ENCODE peak calls at places on chromosomes 4 and X, in four cellular contexts. F is K562, P is HepG2, W is GM12878. X is an unnamed sample.
A peak's percentile ranks its signal among the peaks of the same experiment; 100 is the strongest.

GRCh38 chr4:78057600-78058560 is 757 bp downstream of the FRAS1 start:
- ATAC-seq in F (no peak), P (peak; percentile 19), W (peak; percentile 52), X (peak; percentile 34)

GRCh38 chrX:79715448-79715847 is 299.1 kb upstream of the TBX22 start:
- ATAC-seq in F (no peak), P (no peak), W (no peak), X (no peak)

GRCh38 chr4:161642708-161643107 is 521.1 kb downstream of the FSTL5 start:
- ATAC-seq in F (no peak), P (no peak), W (peak; percentile 54), X (no peak)

GRCh38 chr4:2281575-2282343 is 19.9 kb upstream of the MXD4 start:
- ATAC-seq in F (peak; percentile 41), P (peak; percentile 53), W (peak; percentile 91), X (no peak)

GRCh38 chr4:141565379-141566089 is 70.8 kb upstream of the IL15 start:
- ATAC-seq in F (no peak), P (no peak), W (peak; percentile 25), X (no peak)

GRCh38 chr4:41160010-41160789 is 54.1 kb downstream of the APBB2 start:
- ATAC-seq in F (no peak), P (no peak), W (no peak), X (no peak)

GRCh38 chr4:72283357-72283756 is 251.6 kb downstream of the NPFFR2 start:
- ATAC-seq in F (peak; percentile 52), P (peak; percentile 49), W (peak; percentile 79), X (no peak)

GRCh38 chrX:11929476-11929875 is 171.4 kb downstream of the MSL3 start:
- ATAC-seq in F (no peak), P (no peak), W (no peak), X (no peak)

GRCh38 chr4:15149842-15150592 is 147.7 kb downstream of the CPEB2 start:
- ATAC-seq in F (peak; percentile 96), P (peak; percentile 97), W (peak; percentile 88), X (peak; percentile 94)

GRCh38 chrX:32987139-32987538 is 224.2 kb downstream of the DMD start:
- ATAC-seq in F (no peak), P (no peak), W (no peak), X (no peak)

DNA sequence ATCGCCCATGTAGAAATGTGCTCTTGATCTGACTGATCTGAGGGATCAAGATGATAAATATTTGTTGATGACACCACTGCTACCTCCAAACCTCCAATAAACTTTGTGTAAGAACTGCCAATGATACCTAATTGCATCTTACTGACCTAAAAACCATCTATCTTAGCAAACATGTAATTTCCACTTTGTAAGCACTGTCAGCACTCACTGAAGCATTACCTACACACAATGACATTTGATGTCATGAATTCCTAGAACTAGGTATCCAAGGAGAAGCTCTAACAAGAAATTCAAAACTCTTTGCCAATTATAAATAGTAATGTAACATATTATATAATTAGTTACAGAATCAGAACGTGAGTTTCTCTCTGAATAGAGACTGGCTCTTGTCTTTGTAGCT is 232.6 kb upstream of the NEIL3 start:
- ATAC-seq in F (no peak), P (no peak), W (no peak), X (no peak)
- TF ChIP-seq POLR2AphosphoS5 in F (no peak), P (no peak), W (no peak), X (no peak)

GRCh38 chr4:123478859-123479345 is 82.3 kb downstream of the SPRY1 start:
- ATAC-seq in F (peak; percentile 66), P (peak; percentile 98), W (peak; percentile 54), X (no peak)
- TF ChIP-seq POLR2AphosphoS5 in F (no peak), P (no peak), W (no peak), X (no peak)

DNA sequence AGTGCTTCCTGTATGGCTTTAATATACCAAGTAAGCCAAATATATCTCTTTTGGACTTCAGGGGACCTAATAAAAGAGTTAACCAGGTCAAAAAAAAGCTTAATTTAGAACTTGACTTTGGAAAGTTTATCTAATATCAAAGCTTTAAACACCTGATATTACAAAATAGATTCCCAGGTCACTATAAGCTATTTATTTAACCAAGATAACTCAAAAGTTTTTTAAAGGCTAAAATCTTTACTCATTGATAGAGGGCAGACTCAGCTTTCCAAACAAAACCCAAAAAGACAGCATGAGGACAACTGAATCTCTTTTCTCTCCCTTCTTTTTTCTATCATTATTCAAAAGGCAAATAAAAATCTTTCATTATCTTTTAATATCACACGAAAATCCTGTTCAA is 19.5 kb downstream of the NUDT11 start:
- ATAC-seq in F (no peak), P (no peak), W (no peak), X (no peak)
- TF ChIP-seq POLR2AphosphoS5 in F (no peak), P (no peak), W (no peak), X (no peak)

GRCh38 chr4:128812360-128812958 is 3.0 kb downstream of the JADE1 start:
- ATAC-seq in F (peak; percentile 1), P (peak; percentile 7), W (peak; percentile 1), X (peak; percentile 4)

GRCh38 chr4:128810871-128811570 is 1.5 kb downstream of the JADE1 start:
- ATAC-seq in F (peak; percentile 64), P (peak; percentile 64), W (peak; percentile 61), X (peak; percentile 45)

GRCh38 chr4:128810331-128810870 is 901 bp downstream of the JADE1 start:
- ATAC-seq in F (peak; percentile 14), P (peak; percentile 7), W (peak; percentile 14), X (no peak)

GRCh38 chr4:128811571-128812359 is 2.3 kb downstream of the JADE1 start:
- ATAC-seq in F (peak; percentile 71), P (peak; percentile 66), W (peak; percentile 70), X (peak; percentile 81)

DNA sequence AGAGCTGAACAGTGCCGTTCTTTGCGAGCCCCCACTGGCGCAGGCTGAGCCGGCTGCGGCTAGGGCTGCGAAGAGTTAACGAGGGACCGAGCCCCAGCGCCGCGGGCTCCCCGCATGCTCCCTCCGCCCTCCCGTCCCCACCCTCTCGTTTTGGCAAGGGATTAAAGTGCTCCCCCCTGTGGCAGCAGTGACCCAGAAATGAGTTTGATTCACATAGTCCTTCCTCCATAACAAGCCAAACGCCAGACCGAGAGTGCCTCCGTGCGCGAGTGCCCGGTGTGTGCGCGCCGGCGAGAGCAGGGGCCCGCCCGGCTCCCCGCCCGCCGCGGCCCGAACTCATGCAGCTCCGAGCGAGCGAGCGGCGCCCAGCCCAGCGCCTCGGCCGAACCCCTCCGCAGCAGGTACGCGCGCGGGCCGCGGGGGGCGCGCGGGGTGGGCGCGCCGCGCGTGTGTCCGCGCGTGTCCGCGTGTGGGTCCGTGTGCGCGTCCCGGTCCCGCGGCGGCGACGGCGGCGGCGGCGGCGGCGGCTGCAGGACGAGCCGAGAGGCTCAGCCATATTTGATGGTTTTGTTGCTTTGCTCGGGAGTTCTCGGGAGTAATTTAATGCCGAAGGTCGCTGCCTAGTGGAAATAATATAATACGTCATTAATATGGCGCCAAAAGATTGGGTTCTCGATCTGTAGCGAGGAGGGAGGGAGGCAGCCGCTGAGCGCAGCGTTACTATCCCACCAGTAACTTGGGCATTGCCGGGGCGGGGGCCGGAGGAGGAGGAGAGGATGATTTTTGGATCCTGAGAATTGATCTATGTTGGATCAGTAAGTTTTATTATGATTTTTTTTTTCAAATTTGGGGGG is at the start of gene JADE1:
- ATAC-seq in F (peak; percentile 73), P (peak; percentile 73), W (peak; percentile 69), X (peak; percentile 72)
- TF ChIP-seq POLR2AphosphoS5 in F (peak; percentile 64), P (peak; percentile 53), W (peak; percentile 56), X (peak; percentile 88)

GRCh38 chrX:21956783-21957182 is 16.3 kb downstream of the SMS start:
- ATAC-seq in F (no peak), P (no peak), W (no peak), X (no peak)
- TF ChIP-seq POLR2AphosphoS5 in F (no peak), P (no peak), W (no peak), X (no peak)